ENCODE peak calls at places on chromosomes 16 and 17, in five cellular contexts. P, G, U, N and R are unnamed samples.

GRCh38 chr16:74226361-74226979 is 70.1 kb upstream of the PSMD7 start:
- DNase-seq in P (no peak), G (no peak), U (peak; percentile 17), N (no peak), R (no peak)

GRCh38 chr17:55768946-55769624 is 18.2 kb downstream of the PCTP start:
- DNase-seq in P (no peak), G (no peak), U (no peak), N (no peak), R (no peak)

GRCh38 chr17:2876467-2876866 is 80.2 kb downstream of the RAP1GAP2 start:
- DNase-seq in P (no peak), G (no peak), U (no peak), N (no peak), R (no peak)

GRCh38 chr16:68445458-68445857 is 2.9 kb downstream of the SMPD3 start:
- DNase-seq in P (no peak), G (no peak), U (peak; percentile 83), N (peak; percentile 64), R (no peak)

GRCh38 chr17:66518677-66519076 is 216.3 kb downstream of the PRKCA start:
- DNase-seq in P (no peak), G (no peak), U (no peak), N (no peak), R (no peak)

GRCh38 chr17:57948555-57949420 is 6.4 kb downstream of the CUEDC1 start:
- DNase-seq in P (no peak), G (peak; percentile 57), U (peak; percentile 63), N (no peak), R (no peak)

GRCh38 chr17:28341516-28341915 is 6.0 kb downstream of the TNFAIP1 start:
- DNase-seq in P (no peak), G (no peak), U (no peak), N (no peak), R (no peak)

GRCh38 chr17:17723354-17724261 is 42.4 kb downstream of the RAI1 start:
- DNase-seq in P (no peak), G (no peak), U (peak; percentile 63), N (no peak), R (no peak)

GRCh38 chr17:1762233-1762905 is 509 bp downstream of the SERPINF1 start:
- DNase-seq in P (no peak), G (peak; percentile 54), U (no peak), N (no peak), R (no peak)

GRCh38 chr16:74296465-74297295 is at the start of gene PSMD7:
- DNase-seq in P (peak; percentile 95), G (peak; percentile 89), U (peak; percentile 95), N (peak; percentile 93), R (peak; percentile 57)

GRCh38 chr16:20952144-20952797 is 51.7 kb downstream of the LYRM1 start:
- DNase-seq in P (no peak), G (no peak), U (no peak), N (no peak), R (no peak)

GRCh38 chr16:20954574-20954973 is 54.0 kb downstream of the LYRM1 start:
- DNase-seq in P (no peak), G (no peak), U (no peak), N (no peak), R (no peak)

GRCh38 chr16:20956319-20956718 is 55.7 kb downstream of the LYRM1 start:
- DNase-seq in P (no peak), G (no peak), U (peak; percentile 11), N (no peak), R (no peak)

GRCh38 chr16:20960899-20961298 is 60.3 kb downstream of the LYRM1 start:
- DNase-seq in P (no peak), G (no peak), U (no peak), N (no peak), R (no peak)

DNA sequence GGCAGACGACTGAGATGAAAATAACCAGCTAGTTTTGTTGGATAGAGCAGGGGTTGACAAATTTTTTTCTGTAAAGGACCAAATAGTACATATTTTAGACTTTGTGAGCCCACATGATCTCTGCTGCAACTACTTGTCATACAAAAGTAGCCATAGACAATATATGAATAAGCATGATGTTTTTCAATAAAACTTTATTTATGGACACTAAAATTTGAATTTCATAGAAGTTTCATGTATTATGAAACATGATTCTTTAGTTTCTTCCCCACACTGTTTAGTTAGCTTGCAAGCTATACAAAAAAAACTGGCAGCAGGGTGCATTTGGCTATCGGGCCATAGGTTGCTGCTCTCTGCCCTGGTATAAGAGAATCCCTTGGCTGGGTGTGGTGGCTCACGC is 56.6 kb downstream of the LYRM1 start:
- DNase-seq in P (no peak), G (no peak), U (no peak), N (no peak), R (no peak)
- TF ChIP-seq CTCF in P (no peak), G (no peak), U (no peak), N (no peak), R (no peak)

DNA sequence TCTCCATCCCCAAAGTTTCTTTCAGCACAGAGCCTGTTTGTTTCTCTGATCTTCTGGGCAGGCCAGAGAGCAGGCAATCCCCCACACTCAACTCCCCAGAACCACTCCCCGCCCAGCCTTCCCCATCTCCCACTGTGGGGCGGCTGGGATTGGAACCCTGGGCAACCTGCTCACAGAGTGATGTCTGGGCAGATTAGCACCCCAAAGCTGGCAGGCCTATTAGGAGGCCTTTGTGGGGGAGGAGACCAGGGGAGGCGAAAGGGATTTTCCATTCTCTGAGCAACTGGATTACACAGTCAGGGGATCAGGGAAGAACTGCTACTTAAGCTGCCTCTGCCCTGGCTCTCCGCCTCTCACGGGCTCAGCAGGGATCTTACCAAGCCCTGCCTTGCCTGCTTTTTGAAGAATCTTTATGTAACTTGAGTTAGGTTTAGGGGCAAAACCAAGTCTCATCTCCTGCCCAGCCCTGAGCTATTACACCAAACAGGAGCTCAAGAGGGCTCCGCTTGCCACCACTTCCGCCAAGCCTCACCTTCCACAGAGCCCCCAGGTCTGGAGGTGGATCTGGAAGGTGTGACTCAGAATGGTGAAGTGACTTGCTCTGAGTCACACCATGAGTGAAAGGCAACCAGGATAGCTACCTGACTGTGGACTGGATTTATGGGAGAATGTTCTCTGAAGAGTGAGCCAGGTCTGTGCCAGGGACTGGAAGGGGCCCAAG is 16.0 kb upstream of the LHX1 start:
- DNase-seq in P (no peak), G (no peak), U (no peak), N (no peak), R (no peak)
- TF ChIP-seq POLR2A in P (no peak), G (no peak), U (no peak), N (no peak), R (no peak)

GRCh38 chr16:71552698-71553503 is 24.0 kb downstream of the TAT start:
- DNase-seq in P (no peak), G (no peak), U (peak; percentile 46), N (no peak), R (no peak)
- TF ChIP-seq CTCF in P (no peak), G (no peak), U (peak; percentile 24), N (no peak), R (no peak)

GRCh38 chr16:69486724-69487123 is 62.3 kb downstream of the CYB5B start:
- DNase-seq in P (no peak), G (no peak), U (no peak), N (no peak), R (no peak)
- TF ChIP-seq POLR2A in P (no peak), G (no peak), U (no peak), N (no peak), R (no peak)

DNA sequence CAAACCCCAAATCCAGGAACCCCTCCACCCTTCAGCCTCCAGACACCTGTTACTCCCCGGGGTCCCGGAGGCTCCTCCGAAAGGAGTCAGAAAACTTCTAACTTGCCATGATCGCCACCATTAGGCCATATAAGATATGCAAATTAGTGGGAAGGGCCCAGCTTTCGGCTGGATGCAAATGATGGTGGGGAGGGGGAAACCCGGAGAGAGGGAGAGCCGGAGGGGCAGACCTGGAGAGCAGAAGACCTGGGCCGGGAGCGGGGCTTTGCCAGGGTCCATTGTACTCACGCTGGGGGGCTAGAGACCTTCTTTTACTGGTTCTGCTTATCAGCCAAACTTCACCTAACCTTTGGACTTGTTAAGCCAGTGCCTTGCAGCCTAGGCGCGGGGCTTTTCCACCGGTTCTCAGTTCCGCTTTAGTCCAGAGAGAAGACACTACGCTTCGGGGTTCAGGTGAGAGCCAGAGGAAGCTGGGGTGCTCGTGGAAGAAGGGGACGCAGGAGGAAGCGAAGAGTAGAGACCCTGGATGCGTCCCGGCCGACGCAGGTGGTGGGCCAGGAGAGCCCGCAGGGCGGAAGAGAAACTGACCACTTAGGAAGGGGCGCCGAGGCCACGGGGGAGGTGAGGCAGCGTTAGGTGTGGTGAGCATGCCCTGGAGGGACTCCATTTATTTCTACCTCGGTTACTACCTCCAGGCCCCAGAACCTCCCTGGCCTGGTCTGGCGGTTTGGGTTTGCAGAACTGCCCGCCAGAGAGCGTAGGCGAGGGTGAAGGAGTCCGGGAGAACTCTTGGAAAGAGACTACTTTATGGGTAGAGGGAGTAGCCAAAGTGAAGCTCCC is at the start of gene HNF1B:
- DNase-seq in P (peak; percentile 81), G (no peak), U (no peak), N (peak; percentile 73), R (no peak)
- TF ChIP-seq CTCF in P (no peak), G (no peak), U (no peak), N (no peak), R (no peak)

GRCh38 chr16:30966033-30966619 is 8.6 kb downstream of the SETD1A start:
- DNase-seq in P (no peak), G (no peak), U (no peak), N (no peak), R (no peak)
- TF ChIP-seq POLR2A in P (no peak), G (no peak), U (no peak), N (no peak), R (no peak)

DNA sequence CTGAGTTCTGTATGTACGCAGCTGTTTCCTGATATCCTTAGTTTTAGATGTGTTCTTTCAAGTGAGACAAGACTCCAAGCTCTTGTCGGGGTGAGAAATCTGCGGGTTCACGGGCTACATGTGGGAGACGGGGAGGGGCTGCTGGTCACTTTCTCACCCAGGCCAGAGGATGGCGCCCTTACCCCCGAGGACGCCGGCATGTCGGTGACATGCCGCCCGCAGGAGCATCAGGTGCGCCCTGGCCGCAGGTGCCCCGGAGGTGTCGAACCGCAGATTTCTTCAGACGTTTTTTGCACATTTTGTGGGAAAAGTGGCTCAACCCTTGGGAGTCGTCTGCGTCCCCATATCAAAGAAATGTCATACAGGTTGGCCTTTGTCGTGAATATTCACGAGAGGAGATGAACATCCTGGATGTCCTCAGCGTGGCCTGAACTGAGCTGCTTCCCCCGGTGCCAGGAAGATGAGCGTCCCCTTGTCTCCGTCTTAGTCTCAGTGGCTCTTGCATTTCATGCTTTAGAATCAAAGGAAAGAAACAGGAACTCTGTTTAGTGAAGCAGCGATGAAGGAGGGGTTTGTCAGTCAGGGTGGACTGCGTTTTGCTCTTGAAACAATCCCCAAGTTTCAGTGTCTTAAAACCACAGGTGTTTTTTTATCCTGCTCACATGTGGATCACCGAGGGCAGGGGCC is 75.3 kb upstream of the ZNF750 start:
- DNase-seq in P (no peak), G (no peak), U (no peak), N (no peak), R (no peak)
- TF ChIP-seq CTCF in P (no peak), G (no peak), U (peak; percentile 7), N (no peak), R (no peak)